ENCODE peak calls at places on chromosomes 13 and 19, in seven cellular contexts. U is NB4, B is NCI-H510A treated with DMSO at 0.1 percent for 48 hours, O is endothelial cell, P is M059J, N is A549, F is naive B cell. J is an unnamed sample.

GRCh38 chr13:30276178-30276577 is 31.2 kb downstream of the KATNAL1 start:
- DNase-seq in B (no peak), P (peak), F (peak), O (no peak), N (no peak), U (no peak), J (no peak)

GRCh38 chr13:61410669-61411297 is 4.9 kb downstream of the PCDH20 start:
- DNase-seq in B (peak), O (no peak), U (peak), N (no peak), F (no peak), P (no peak), J (no peak)

GRCh38 chr13:41443969-41444368 is 13.4 kb upstream of the RGCC start:
- DNase-seq in F (no peak), P (no peak), N (no peak), B (no peak), O (no peak), U (no peak), J (no peak)

GRCh38 chr13:80400164-80400767 is 59.3 kb upstream of the SPRY2 start:
- DNase-seq in O (no peak), N (no peak), B (no peak), F (peak), U (no peak), P (no peak), J (no peak)

GRCh38 chr13:51058461-51059167 is 52.5 kb downstream of the C13orf42 start:
- DNase-seq in F (no peak), B (no peak), U (no peak), N (no peak), P (no peak), O (no peak), J (no peak)

GRCh38 chr19:51259348-51260245 is 8.7 kb downstream of the SIGLECL1 start:
- DNase-seq in N (peak), B (no peak), P (peak), U (peak), F (no peak), O (peak), J (no peak)

GRCh38 chr13:50650936-50651638 is 192.4 kb downstream of the DLEU7 start:
- DNase-seq in U (no peak), N (no peak), P (peak), F (no peak), O (no peak), B (peak), J (no peak)

GRCh38 chr13:25118371-25118770 is 22.4 kb downstream of the PABPC3 start:
- DNase-seq in B (no peak), P (no peak), F (no peak), O (no peak), U (peak), N (no peak), J (no peak)

GRCh38 chr13:104984296-104984818 is 1551.1 kb downstream of the EFNB2 start:
- DNase-seq in B (no peak), O (no peak), N (no peak), U (peak), F (no peak), P (peak), J (no peak)

GRCh38 chr13:99374169-99374991 is 67.2 kb upstream of the GPR183 start:
- DNase-seq in U (no peak), F (peak), P (no peak), N (no peak), O (no peak), B (no peak), J (no peak)

GRCh38 chr13:97977376-97977705 is 23.9 kb downstream of the IPO5 start:
- DNase-seq in N (no peak), P (no peak), U (peak), O (no peak), F (no peak), B (no peak), J (no peak)

GRCh38 chr19:30856376-30856775 is 484.2 kb downstream of the ZNF536 start:
- DNase-seq in O (no peak), F (no peak), B (no peak), P (no peak), N (no peak), U (no peak), J (no peak)

GRCh38 chr19:4583961-4584669 is 24.6 kb upstream of the SEMA6B start:
- DNase-seq in O (peak), F (no peak), U (peak), P (no peak), N (no peak), B (peak), J (no peak)

GRCh38 chr19:32861596-32861995 is 8.0 kb downstream of the SLC7A9 start:
- DNase-seq in O (no peak), B (no peak), U (no peak), N (no peak), P (no peak), F (no peak), J (no peak)

GRCh38 chr19:343451-343931 is 1.1 kb downstream of the MIER2 start:
- DNase-seq in B (no peak), U (no peak), F (no peak), N (no peak), O (no peak), P (no peak), J (no peak)

GRCh38 chr13:112821340-112822055 is 131.7 kb downstream of the ATP11A start:
- DNase-seq in F (no peak), O (no peak), B (no peak), P (no peak), N (no peak), U (no peak), J (no peak)

GRCh38 chr19:32497386-32497785 is 83.6 kb upstream of the PDCD5 start:
- DNase-seq in U (no peak), P (no peak), B (no peak), N (no peak), O (no peak), F (no peak), J (no peak)

GRCh38 chr13:39565036-39565949 is 37.7 kb downstream of the LHFPL6 start:
- DNase-seq in O (no peak), U (no peak), P (peak), N (peak), F (no peak), B (no peak), J (no peak)

GRCh38 chr13:100235311-100235901 is 146.5 kb downstream of the PCCA start:
- DNase-seq in B (peak), N (peak), U (peak), P (peak), O (peak), F (peak), J (no peak)

GRCh38 chr19:19535311-19536191 is 2.5 kb upstream of the CILP2 start:
- DNase-seq in O (no peak), F (no peak), B (no peak), P (no peak), N (no peak), U (no peak), J (no peak)

GRCh38 chr19:16032509-16033135 is 43.7 kb upstream of the TPM4 start:
- DNase-seq in P (no peak), U (no peak), N (no peak), F (no peak), B (no peak), O (no peak), J (no peak)

J was measured in nucleus accumbens.